ENCODE peak calls at places on chromosomes 12 and 14, in four cellular contexts. One of them, this sample, is unnamed.

GRCh38 chr14:24274101-24274543 is 2.7 kb upstream of the RABGGTA start:
- DNase-seq in foreskin fibroblast: peak
- DNase-seq in astrocyte: no peak
- DNase-seq in right lobe of liver: no peak
- DNase-seq in this sample: no peak

GRCh38 chr14:26730929-26731618 is 133.2 kb upstream of the NOVA1 start:
- DNase-seq in foreskin fibroblast: peak
- DNase-seq in astrocyte: no peak
- DNase-seq in right lobe of liver: peak
- DNase-seq in this sample: no peak

GRCh38 chr12:114152890-114153289 is 186.8 kb upstream of the RBM19 start:
- DNase-seq in foreskin fibroblast: peak
- DNase-seq in astrocyte: no peak
- DNase-seq in right lobe of liver: no peak
- DNase-seq in this sample: no peak

GRCh38 chr12:92421042-92421441 is 275.4 kb upstream of the BTG1 start:
- DNase-seq in foreskin fibroblast: no peak
- DNase-seq in astrocyte: no peak
- DNase-seq in right lobe of liver: no peak
- DNase-seq in this sample: no peak

GRCh38 chr14:94717808-94718207 is 52.1 kb downstream of the GSC start:
- DNase-seq in foreskin fibroblast: no peak
- DNase-seq in astrocyte: no peak
- DNase-seq in right lobe of liver: no peak
- DNase-seq in this sample: no peak

GRCh38 chr12:56013482-56013881 is 7.4 kb upstream of the IKZF4 start:
- DNase-seq in foreskin fibroblast: peak
- DNase-seq in astrocyte: no peak
- DNase-seq in right lobe of liver: no peak
- DNase-seq in this sample: no peak

GRCh38 chr12:22461786-22462185 is 82.6 kb downstream of the C2CD5 start:
- DNase-seq in foreskin fibroblast: no peak
- DNase-seq in astrocyte: no peak
- DNase-seq in right lobe of liver: no peak
- DNase-seq in this sample: no peak

GRCh38 chr14:52590318-52590717 is 37.7 kb downstream of the GPR137C start:
- DNase-seq in foreskin fibroblast: peak
- DNase-seq in astrocyte: no peak
- DNase-seq in right lobe of liver: no peak
- DNase-seq in this sample: no peak

GRCh38 chr12:91210144-91210543 is 27.5 kb upstream of the DCN start:
- DNase-seq in foreskin fibroblast: no peak
- DNase-seq in astrocyte: no peak
- DNase-seq in right lobe of liver: no peak
- DNase-seq in this sample: no peak

GRCh38 chr12:63420206-63420644 is 248.1 kb downstream of the DPY19L2 start:
- DNase-seq in foreskin fibroblast: peak
- DNase-seq in astrocyte: peak
- DNase-seq in right lobe of liver: peak
- DNase-seq in this sample: peak

GRCh38 chr14:104590240-104590965 is 10.8 kb downstream of the C14orf180 start:
- DNase-seq in foreskin fibroblast: peak
- DNase-seq in astrocyte: no peak
- DNase-seq in right lobe of liver: no peak
- DNase-seq in this sample: no peak

GRCh38 chr14:90444077-90444696 is 47.4 kb downstream of the CALM1 start:
- DNase-seq in foreskin fibroblast: peak
- DNase-seq in astrocyte: no peak
- DNase-seq in right lobe of liver: no peak
- DNase-seq in this sample: peak

GRCh38 chr12:78406776-78407335 is 457.7 kb upstream of the SYT1 start:
- DNase-seq in foreskin fibroblast: peak
- DNase-seq in astrocyte: peak
- DNase-seq in right lobe of liver: no peak
- DNase-seq in this sample: no peak

GRCh38 chr14:54782803-54783659 is 119.6 kb downstream of the GCH1 start:
- DNase-seq in foreskin fibroblast: peak
- DNase-seq in astrocyte: no peak
- DNase-seq in right lobe of liver: peak
- DNase-seq in this sample: no peak

GRCh38 chr14:90290612-90291011 is 34.3 kb downstream of the PSMC1 start:
- DNase-seq in foreskin fibroblast: no peak
- DNase-seq in astrocyte: no peak
- DNase-seq in right lobe of liver: no peak
- DNase-seq in this sample: no peak

GRCh38 chr12:70648831-70649230 is 11.6 kb upstream of the PTPRB start:
- DNase-seq in foreskin fibroblast: peak
- DNase-seq in astrocyte: peak
- DNase-seq in right lobe of liver: no peak
- DNase-seq in this sample: no peak

GRCh38 chr14:42683690-42684089 is 1077.0 kb downstream of the LRFN5 start:
- DNase-seq in foreskin fibroblast: peak
- DNase-seq in astrocyte: no peak
- DNase-seq in right lobe of liver: no peak
- DNase-seq in this sample: no peak

DNA sequence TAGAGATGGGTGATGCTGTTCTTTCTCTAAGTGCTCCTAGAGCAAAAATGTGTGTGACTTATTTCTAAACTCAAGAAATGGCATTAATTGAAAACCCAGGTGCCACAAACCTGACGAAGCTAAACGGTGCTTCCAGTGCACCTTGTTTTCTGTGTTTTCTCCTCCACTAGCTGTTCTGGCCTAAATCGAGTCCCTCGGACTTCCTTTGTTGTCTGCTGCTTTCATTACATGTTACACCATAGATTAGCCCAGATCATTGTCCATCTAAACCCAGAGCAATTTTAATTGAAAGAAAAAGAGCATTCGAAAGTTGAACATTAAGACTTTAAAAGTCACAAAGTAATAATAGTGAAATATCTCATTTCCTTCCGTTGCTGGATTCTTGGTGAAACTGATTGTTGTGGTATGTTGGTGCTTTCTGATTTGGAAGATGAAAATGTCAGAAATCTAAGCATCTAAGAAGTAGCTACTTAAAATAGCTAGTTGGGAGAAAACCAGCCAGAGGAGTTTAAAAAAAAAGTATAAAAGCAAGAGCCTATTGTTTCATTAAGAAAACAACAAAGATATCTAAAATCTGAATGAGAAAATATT is 219.6 kb upstream of the G2E3 start:
- DNase-seq in foreskin fibroblast: no peak
- DNase-seq in astrocyte: no peak
- DNase-seq in right lobe of liver: no peak
- DNase-seq in this sample: no peak
- H3K4me3 ChIP-seq in foreskin fibroblast: no peak
- H3K4me3 ChIP-seq in astrocyte: no peak
- H3K4me3 ChIP-seq in right lobe of liver: no peak
- H3K4me3 ChIP-seq in this sample: no peak

GRCh38 chr12:104276192-104277131 is 27.1 kb upstream of the EID3 start:
- DNase-seq in foreskin fibroblast: no peak
- DNase-seq in astrocyte: no peak
- DNase-seq in right lobe of liver: no peak
- DNase-seq in this sample: peak
- H3K4me3 ChIP-seq in foreskin fibroblast: no peak
- H3K4me3 ChIP-seq in astrocyte: no peak
- H3K4me3 ChIP-seq in right lobe of liver: no peak
- H3K4me3 ChIP-seq in this sample: peak

GRCh38 chr12:104958946-104959841 is 1.1 kb upstream of the SLC41A2 start:
- DNase-seq in foreskin fibroblast: peak
- DNase-seq in astrocyte: peak
- DNase-seq in right lobe of liver: no peak
- DNase-seq in this sample: no peak

GRCh38 chr12:104957388-104958008 is 592 bp downstream of the SLC41A2 start:
- DNase-seq in foreskin fibroblast: peak
- DNase-seq in astrocyte: no peak
- DNase-seq in right lobe of liver: no peak
- DNase-seq in this sample: no peak

GRCh38 chr12:104955703-104956102 is 2.4 kb downstream of the SLC41A2 start:
- DNase-seq in foreskin fibroblast: no peak
- DNase-seq in astrocyte: no peak
- DNase-seq in right lobe of liver: no peak
- DNase-seq in this sample: no peak

GRCh38 chr12:104958009-104958945 is at the start of gene SLC41A2:
- DNase-seq in foreskin fibroblast: peak
- DNase-seq in astrocyte: peak
- DNase-seq in right lobe of liver: peak
- DNase-seq in this sample: peak

DNA sequence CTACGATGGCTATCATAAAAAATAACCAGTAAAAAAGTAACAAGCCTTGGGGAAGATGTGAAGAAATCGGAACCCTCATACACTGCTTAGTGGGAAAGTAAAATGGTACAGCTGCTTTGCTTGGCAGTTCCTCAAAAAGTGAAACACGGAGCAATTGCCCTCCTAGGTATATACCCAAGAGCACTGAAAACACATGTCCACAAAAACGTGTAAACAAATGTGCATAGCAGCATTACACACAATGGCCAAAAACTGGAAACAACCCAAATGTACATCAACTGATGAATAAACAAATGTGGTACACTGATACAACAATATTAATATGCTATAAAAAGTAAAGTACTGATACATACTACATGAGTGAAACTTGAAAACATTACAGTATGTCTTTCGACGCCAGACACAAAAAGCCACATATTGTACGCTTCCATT is 1.2 kb downstream of the SLC41A2 start:
- DNase-seq in foreskin fibroblast: peak
- DNase-seq in astrocyte: no peak
- DNase-seq in right lobe of liver: no peak
- DNase-seq in this sample: no peak
- H3K4me3 ChIP-seq in foreskin fibroblast: peak
- H3K4me3 ChIP-seq in astrocyte: peak
- H3K4me3 ChIP-seq in right lobe of liver: peak
- H3K4me3 ChIP-seq in this sample: peak

DNA sequence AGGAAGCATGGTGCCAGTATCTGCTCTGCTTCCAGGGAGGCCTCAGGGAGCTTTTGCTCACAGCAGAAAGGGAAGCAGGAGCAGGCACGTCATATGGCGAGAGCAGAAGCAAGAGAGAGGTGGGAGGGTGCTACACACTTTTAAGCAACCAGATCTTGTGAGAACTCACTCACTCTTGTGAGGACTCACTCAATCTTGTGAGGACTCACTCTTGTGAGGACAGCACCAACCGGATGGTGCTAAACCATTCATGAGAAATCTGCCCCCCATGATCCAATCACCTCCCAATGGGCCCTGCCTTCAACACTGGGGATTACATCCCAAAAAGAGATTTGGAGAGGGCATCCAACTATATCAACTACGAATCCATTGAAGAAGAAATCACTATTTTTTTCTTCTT is 34.3 kb upstream of the LMNTD1 start:
- DNase-seq in foreskin fibroblast: no peak
- DNase-seq in astrocyte: no peak
- DNase-seq in right lobe of liver: no peak
- DNase-seq in this sample: no peak
- H3K4me3 ChIP-seq in foreskin fibroblast: no peak
- H3K4me3 ChIP-seq in astrocyte: no peak
- H3K4me3 ChIP-seq in right lobe of liver: no peak
- H3K4me3 ChIP-seq in this sample: no peak

DNA sequence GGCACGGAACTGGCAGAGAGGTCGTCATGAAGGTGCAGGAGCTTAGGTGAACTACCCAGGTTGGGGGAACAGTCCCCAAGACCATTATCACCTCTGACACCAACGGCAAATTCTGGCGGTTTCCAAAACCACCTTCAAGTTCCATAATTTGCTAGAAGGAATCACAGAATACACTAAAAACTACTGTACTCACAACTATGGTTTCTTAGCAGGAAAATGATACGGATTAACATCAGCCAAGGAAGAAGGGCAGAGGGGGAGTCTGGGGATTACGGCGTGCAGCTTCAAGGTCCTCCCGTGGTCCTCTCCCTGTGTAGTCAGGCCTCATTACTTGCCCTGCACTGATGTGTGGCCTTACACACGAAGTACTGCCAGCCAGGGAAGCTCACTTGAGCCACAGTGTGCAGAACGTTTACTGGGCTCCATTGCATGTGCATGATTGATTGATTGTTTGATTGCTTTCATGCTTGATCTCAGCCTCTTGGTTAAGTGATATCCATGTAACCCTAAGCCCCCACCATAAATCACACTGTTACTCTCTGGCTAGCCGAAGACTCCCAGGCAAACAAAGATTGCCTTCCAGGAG is 813 bp upstream of the STX2 start:
- DNase-seq in foreskin fibroblast: no peak
- DNase-seq in astrocyte: no peak
- DNase-seq in right lobe of liver: no peak
- DNase-seq in this sample: no peak
- H3K4me3 ChIP-seq in foreskin fibroblast: peak
- H3K4me3 ChIP-seq in astrocyte: peak
- H3K4me3 ChIP-seq in right lobe of liver: no peak
- H3K4me3 ChIP-seq in this sample: peak

DNA sequence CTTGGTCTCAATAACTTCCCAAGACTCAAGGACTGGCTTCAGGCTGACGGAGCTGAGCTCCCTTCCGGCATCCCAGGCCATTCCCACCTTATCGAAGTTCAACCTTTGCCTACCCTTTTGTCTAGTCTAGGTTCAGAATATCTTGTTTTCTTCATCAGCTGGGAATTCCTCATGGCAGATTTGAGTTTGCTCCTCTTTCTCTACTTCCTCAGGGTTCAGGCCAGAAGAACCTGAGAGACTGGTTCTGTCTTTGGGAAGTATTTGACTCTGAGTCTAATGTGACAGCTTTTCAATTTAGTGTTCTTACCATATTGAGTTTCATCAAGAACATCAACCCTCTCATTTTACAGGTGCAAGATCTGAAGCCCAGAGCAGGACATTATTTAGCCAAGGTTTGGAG is 2.1 kb downstream of the BIN2 start:
- DNase-seq in foreskin fibroblast: no peak
- DNase-seq in astrocyte: no peak
- DNase-seq in right lobe of liver: no peak
- DNase-seq in this sample: no peak
- H3K4me3 ChIP-seq in foreskin fibroblast: no peak
- H3K4me3 ChIP-seq in astrocyte: no peak
- H3K4me3 ChIP-seq in right lobe of liver: no peak
- H3K4me3 ChIP-seq in this sample: no peak

DNA sequence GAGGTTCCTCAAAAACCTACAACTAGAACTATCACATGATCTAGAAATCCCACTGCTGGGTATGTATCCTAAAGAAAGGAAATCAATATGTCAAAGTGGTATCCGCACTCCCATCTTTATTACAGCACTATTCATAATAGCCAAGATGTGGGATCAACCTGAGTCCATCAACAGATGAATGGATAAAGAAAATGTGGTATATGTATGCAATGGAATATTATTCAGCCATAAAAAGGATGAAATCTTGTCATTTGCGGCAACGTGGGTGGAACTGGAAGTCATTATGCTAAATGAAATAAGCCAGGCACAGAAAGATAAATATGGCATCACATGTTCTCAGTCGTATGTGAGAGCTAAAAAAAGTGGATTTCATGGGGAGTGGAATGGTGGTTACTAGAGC is 77.5 kb upstream of the DIO3 start:
- DNase-seq in foreskin fibroblast: no peak
- DNase-seq in astrocyte: no peak
- DNase-seq in right lobe of liver: no peak
- DNase-seq in this sample: no peak
- H3K4me3 ChIP-seq in foreskin fibroblast: no peak
- H3K4me3 ChIP-seq in astrocyte: no peak
- H3K4me3 ChIP-seq in right lobe of liver: no peak
- H3K4me3 ChIP-seq in this sample: no peak